ENCODE peak calls at places on chromosomes 3 and 15, in seven cellular contexts. One of them, this sample, is unnamed.

GRCh38 chr3:36992806-36993325 is at the start of gene EPM2AIP1:
- DNase-seq in uterus: no peak
- DNase-seq in PC-3: no peak
- DNase-seq in fibroblast of the aortic adventitia: no peak
- DNase-seq in RWPE2: peak; percentile 98
- DNase-seq in left ventricle myocardium inferior: no peak
- DNase-seq in brain microvascular endothelial cell: no peak
- DNase-seq in this sample: no peak

GRCh38 chr3:100075731-100076543 is 38.4 kb downstream of the FILIP1L start:
- DNase-seq in uterus: no peak
- DNase-seq in PC-3: no peak
- DNase-seq in fibroblast of the aortic adventitia: no peak
- DNase-seq in RWPE2: no peak
- DNase-seq in left ventricle myocardium inferior: no peak
- DNase-seq in brain microvascular endothelial cell: no peak
- DNase-seq in this sample: no peak

GRCh38 chr3:30526031-30526430 is 80.4 kb upstream of the TGFBR2 start:
- DNase-seq in uterus: no peak
- DNase-seq in PC-3: no peak
- DNase-seq in fibroblast of the aortic adventitia: no peak
- DNase-seq in RWPE2: no peak
- DNase-seq in left ventricle myocardium inferior: no peak
- DNase-seq in brain microvascular endothelial cell: no peak
- DNase-seq in this sample: no peak

GRCh38 chr3:190089711-190090110 is 31.0 kb downstream of the P3H2 start:
- DNase-seq in uterus: no peak
- DNase-seq in PC-3: peak; percentile 12
- DNase-seq in fibroblast of the aortic adventitia: no peak
- DNase-seq in RWPE2: no peak
- DNase-seq in left ventricle myocardium inferior: no peak
- DNase-seq in brain microvascular endothelial cell: no peak
- DNase-seq in this sample: no peak

GRCh38 chr3:170808041-170808440 is 62.0 kb downstream of the RPL22L1 start:
- DNase-seq in uterus: no peak
- DNase-seq in PC-3: no peak
- DNase-seq in fibroblast of the aortic adventitia: no peak
- DNase-seq in RWPE2: no peak
- DNase-seq in left ventricle myocardium inferior: no peak
- DNase-seq in brain microvascular endothelial cell: peak; percentile 4
- DNase-seq in this sample: peak; percentile 42

GRCh38 chr15:90481023-90481422 is 48.7 kb upstream of the CRTC3 start:
- DNase-seq in uterus: no peak
- DNase-seq in PC-3: no peak
- DNase-seq in fibroblast of the aortic adventitia: no peak
- DNase-seq in RWPE2: no peak
- DNase-seq in left ventricle myocardium inferior: no peak
- DNase-seq in brain microvascular endothelial cell: no peak
- DNase-seq in this sample: peak; percentile 30

GRCh38 chr15:41972341-41973237 is at the start of gene EHD4:
- DNase-seq in uterus: peak; percentile 94
- DNase-seq in PC-3: peak; percentile 100
- DNase-seq in fibroblast of the aortic adventitia: peak; percentile 98
- DNase-seq in RWPE2: peak; percentile 100
- DNase-seq in left ventricle myocardium inferior: peak; percentile 98
- DNase-seq in brain microvascular endothelial cell: peak; percentile 99
- DNase-seq in this sample: peak; percentile 99

GRCh38 chr3:19173945-19174344 is 25.6 kb downstream of the KCNH8 start:
- DNase-seq in uterus: no peak
- DNase-seq in PC-3: no peak
- DNase-seq in fibroblast of the aortic adventitia: no peak
- DNase-seq in RWPE2: no peak
- DNase-seq in left ventricle myocardium inferior: no peak
- DNase-seq in brain microvascular endothelial cell: no peak
- DNase-seq in this sample: no peak

GRCh38 chr15:25894371-25894902 is 31.3 kb upstream of the ATP10A start:
- DNase-seq in uterus: no peak
- DNase-seq in PC-3: peak; percentile 86
- DNase-seq in fibroblast of the aortic adventitia: no peak
- DNase-seq in RWPE2: no peak
- DNase-seq in left ventricle myocardium inferior: no peak
- DNase-seq in brain microvascular endothelial cell: no peak
- DNase-seq in this sample: no peak

GRCh38 chr3:23206371-23206770 is 3.2 kb downstream of the UBE2E2 start:
- DNase-seq in uterus: no peak
- DNase-seq in PC-3: no peak
- DNase-seq in fibroblast of the aortic adventitia: no peak
- DNase-seq in RWPE2: no peak
- DNase-seq in left ventricle myocardium inferior: no peak
- DNase-seq in brain microvascular endothelial cell: no peak
- DNase-seq in this sample: no peak

GRCh38 chr15:32685576-32685975 is 32.2 kb upstream of the GREM1 start:
- DNase-seq in uterus: no peak
- DNase-seq in PC-3: no peak
- DNase-seq in fibroblast of the aortic adventitia: peak; percentile 67
- DNase-seq in RWPE2: no peak
- DNase-seq in left ventricle myocardium inferior: no peak
- DNase-seq in brain microvascular endothelial cell: peak; percentile 64
- DNase-seq in this sample: peak; percentile 89

GRCh38 chr15:45083223-45083622 is 30.7 kb downstream of the DUOX2 start:
- DNase-seq in uterus: no peak
- DNase-seq in PC-3: no peak
- DNase-seq in fibroblast of the aortic adventitia: no peak
- DNase-seq in RWPE2: no peak
- DNase-seq in left ventricle myocardium inferior: no peak
- DNase-seq in brain microvascular endothelial cell: no peak
- DNase-seq in this sample: no peak

GRCh38 chr3:42025388-42026138 is 63.7 kb upstream of the ULK4 start:
- DNase-seq in uterus: peak; percentile 92
- DNase-seq in PC-3: peak; percentile 58
- DNase-seq in fibroblast of the aortic adventitia: peak; percentile 98
- DNase-seq in RWPE2: no peak
- DNase-seq in left ventricle myocardium inferior: peak; percentile 91
- DNase-seq in brain microvascular endothelial cell: peak; percentile 98
- DNase-seq in this sample: peak; percentile 98
- H3K4me3 ChIP-seq in uterus: no peak overlapping the region
- H3K4me3 ChIP-seq in PC-3: peak overlapping the region; percentile 5
- H3K4me3 ChIP-seq in fibroblast of the aortic adventitia: peak overlapping the region; percentile 26
- H3K4me3 ChIP-seq in RWPE2: no peak overlapping the region
- H3K4me3 ChIP-seq in left ventricle myocardium inferior: peak overlapping the region; percentile 46
- H3K4me3 ChIP-seq in brain microvascular endothelial cell: peak overlapping the region; percentile 9
- H3K4me3 ChIP-seq in this sample: peak overlapping the region; percentile 32

GRCh38 chr3:81871358-81872152 is 110.1 kb upstream of the GBE1 start:
- DNase-seq in uterus: no peak
- DNase-seq in PC-3: peak; percentile 19
- DNase-seq in fibroblast of the aortic adventitia: peak; percentile 5
- DNase-seq in RWPE2: no peak
- DNase-seq in left ventricle myocardium inferior: no peak
- DNase-seq in brain microvascular endothelial cell: no peak
- DNase-seq in this sample: peak; percentile 6
- TF ChIP-seq CTCF in uterus: no peak
- TF ChIP-seq CTCF in PC-3: peak; percentile 65
- TF ChIP-seq CTCF in fibroblast of the aortic adventitia: no peak
- TF ChIP-seq CTCF in RWPE2: peak; percentile 27
- TF ChIP-seq CTCF in left ventricle myocardium inferior: peak; percentile 35
- TF ChIP-seq CTCF in brain microvascular endothelial cell: no peak
- TF ChIP-seq CTCF in this sample: no peak

GRCh38 chr3:143784446-143784845 is 63.8 kb downstream of the SLC9A9 start:
- DNase-seq in uterus: no peak
- DNase-seq in PC-3: peak; percentile 9
- DNase-seq in fibroblast of the aortic adventitia: no peak
- DNase-seq in RWPE2: no peak
- DNase-seq in left ventricle myocardium inferior: no peak
- DNase-seq in brain microvascular endothelial cell: no peak
- DNase-seq in this sample: no peak

GRCh38 chr3:143783856-143784370 is 64.4 kb downstream of the SLC9A9 start:
- DNase-seq in uterus: no peak
- DNase-seq in PC-3: no peak
- DNase-seq in fibroblast of the aortic adventitia: peak; percentile 27
- DNase-seq in RWPE2: no peak
- DNase-seq in left ventricle myocardium inferior: no peak
- DNase-seq in brain microvascular endothelial cell: peak; percentile 9
- DNase-seq in this sample: peak; percentile 11

DNA sequence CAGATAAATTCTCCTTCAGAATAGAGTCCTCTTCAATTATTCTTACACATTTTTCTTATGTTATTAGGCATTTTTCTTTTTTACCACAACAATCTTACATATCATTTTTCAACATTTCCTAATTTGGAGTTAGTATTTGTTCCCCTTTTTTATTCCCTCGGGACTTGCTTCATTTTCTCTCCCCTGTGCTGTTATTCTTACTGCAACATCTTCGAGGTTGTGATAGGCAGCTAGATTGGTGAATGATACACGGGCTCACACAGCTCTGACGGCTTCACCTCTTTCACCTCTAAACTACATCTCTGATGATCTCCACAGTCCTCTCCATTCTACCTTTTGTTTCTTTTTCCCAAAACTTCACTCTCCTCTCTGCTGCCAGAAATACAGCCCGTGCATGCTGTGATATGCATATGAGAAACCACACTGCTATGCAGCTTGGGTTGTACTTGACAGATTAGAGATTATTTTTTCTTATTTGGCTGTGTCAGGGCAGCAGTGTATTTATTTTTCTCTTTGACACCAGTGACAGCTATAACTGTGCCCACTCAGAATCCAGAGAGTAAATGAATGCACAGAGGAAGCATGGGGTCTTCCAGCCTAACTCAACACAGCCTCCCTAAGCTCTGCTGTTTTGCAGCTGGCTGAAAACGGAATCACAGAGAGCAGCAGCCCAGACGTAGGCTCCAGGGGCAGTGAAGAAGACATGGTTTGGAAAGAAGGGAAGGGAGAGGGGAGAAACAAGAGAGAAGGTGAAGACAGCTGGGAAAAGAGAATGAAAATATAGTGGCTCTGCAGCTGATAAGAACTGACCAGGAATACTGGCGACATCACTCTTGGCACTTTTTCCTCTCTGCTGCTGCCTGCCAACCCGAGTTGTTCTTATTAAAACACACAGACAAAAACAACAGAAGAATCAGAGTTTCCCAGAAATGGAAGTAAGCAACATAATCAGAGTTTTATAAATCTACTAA is 61.8 kb downstream of the SLC9A9 start:
- DNase-seq in uterus: peak; percentile 44
- DNase-seq in PC-3: no peak
- DNase-seq in fibroblast of the aortic adventitia: peak; percentile 84
- DNase-seq in RWPE2: no peak
- DNase-seq in left ventricle myocardium inferior: peak; percentile 48
- DNase-seq in brain microvascular endothelial cell: peak; percentile 29
- DNase-seq in this sample: peak; percentile 58
- H3K4me3 ChIP-seq in uterus: peak overlapping the region; percentile 9
- H3K4me3 ChIP-seq in PC-3: no peak overlapping the region
- H3K4me3 ChIP-seq in fibroblast of the aortic adventitia: peak overlapping the region; percentile 42
- H3K4me3 ChIP-seq in RWPE2: no peak overlapping the region
- H3K4me3 ChIP-seq in left ventricle myocardium inferior: peak overlapping the region; percentile 26
- H3K4me3 ChIP-seq in brain microvascular endothelial cell: no peak overlapping the region
- H3K4me3 ChIP-seq in this sample: peak overlapping the region; percentile 18

DNA sequence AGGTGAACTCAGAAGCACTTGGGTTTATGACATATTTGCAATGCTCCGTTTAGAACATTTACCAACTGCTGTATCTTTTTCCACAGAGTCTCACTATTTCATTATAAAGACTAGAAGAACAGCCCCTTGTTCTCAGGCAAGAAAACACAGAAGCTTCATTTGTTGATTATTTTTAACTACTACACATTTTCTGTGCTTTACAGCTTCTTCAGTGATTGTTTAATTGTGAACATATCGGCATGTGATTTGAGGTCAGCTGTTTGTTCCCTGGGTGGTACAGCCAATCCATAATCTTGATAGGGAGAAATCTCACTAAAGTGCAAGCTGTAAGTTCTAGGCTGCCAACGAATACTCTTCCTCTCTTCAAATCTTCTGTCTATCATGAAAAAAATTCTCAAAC is 31.0 kb upstream of the DLG1 start:
- DNase-seq in uterus: no peak
- DNase-seq in PC-3: no peak
- DNase-seq in fibroblast of the aortic adventitia: no peak
- DNase-seq in RWPE2: no peak
- DNase-seq in left ventricle myocardium inferior: no peak
- DNase-seq in brain microvascular endothelial cell: no peak
- DNase-seq in this sample: no peak
- TF ChIP-seq CTCF in uterus: no peak
- TF ChIP-seq CTCF in PC-3: no peak
- TF ChIP-seq CTCF in fibroblast of the aortic adventitia: no peak
- TF ChIP-seq CTCF in RWPE2: no peak
- TF ChIP-seq CTCF in left ventricle myocardium inferior: no peak
- TF ChIP-seq CTCF in brain microvascular endothelial cell: no peak
- TF ChIP-seq CTCF in this sample: no peak

GRCh38 chr3:29440321-29441019 is 159.6 kb downstream of the RBMS3 start:
- DNase-seq in uterus: no peak
- DNase-seq in PC-3: peak; percentile 19
- DNase-seq in fibroblast of the aortic adventitia: no peak
- DNase-seq in RWPE2: no peak
- DNase-seq in left ventricle myocardium inferior: no peak
- DNase-seq in brain microvascular endothelial cell: no peak
- DNase-seq in this sample: no peak
- H3K4me3 ChIP-seq in uterus: no peak overlapping the region
- H3K4me3 ChIP-seq in PC-3: peak overlapping the region; percentile 49
- H3K4me3 ChIP-seq in fibroblast of the aortic adventitia: no peak overlapping the region
- H3K4me3 ChIP-seq in RWPE2: no peak overlapping the region
- H3K4me3 ChIP-seq in left ventricle myocardium inferior: peak overlapping the region; percentile 56
- H3K4me3 ChIP-seq in brain microvascular endothelial cell: peak overlapping the region; percentile 32
- H3K4me3 ChIP-seq in this sample: no peak overlapping the region

This sample was measured in fibroblast of pulmonary artery.